ENCODE peak calls at places on chromosome 22, in five cellular contexts. One of them, this sample, is unnamed.

GRCh38 chr22:49786976-49787843 is 40.5 kb downstream of the BRD1 start:
- DNase-seq in HCT116: no peak
- DNase-seq in body of pancreas: no peak
- DNase-seq in breast epithelium: no peak
- DNase-seq in cardiac fibroblast: no peak
- DNase-seq in this sample: no peak

GRCh38 chr22:50258361-50259292 is 2.9 kb downstream of the MAPK12 start:
- DNase-seq in HCT116: no peak
- DNase-seq in body of pancreas: no peak
- DNase-seq in breast epithelium: no peak
- DNase-seq in cardiac fibroblast: no peak
- DNase-seq in this sample: no peak

GRCh38 chr22:42697542-42698013 is 23.1 kb downstream of the A4GALT start:
- DNase-seq in HCT116: peak
- DNase-seq in body of pancreas: peak
- DNase-seq in breast epithelium: peak
- DNase-seq in cardiac fibroblast: peak
- DNase-seq in this sample: peak

GRCh38 chr22:41517172-41518047 is 26.9 kb downstream of the POLR3H start:
- DNase-seq in HCT116: no peak
- DNase-seq in body of pancreas: peak
- DNase-seq in breast epithelium: peak
- DNase-seq in cardiac fibroblast: peak
- DNase-seq in this sample: peak

GRCh38 chr22:33569547-33569946 is 350.7 kb downstream of the LARGE1 start:
- DNase-seq in HCT116: no peak
- DNase-seq in body of pancreas: no peak
- DNase-seq in breast epithelium: no peak
- DNase-seq in cardiac fibroblast: no peak
- DNase-seq in this sample: no peak

GRCh38 chr22:42868751-42869251 is 11.7 kb upstream of the ARFGAP3 start:
- DNase-seq in HCT116: no peak
- DNase-seq in body of pancreas: peak
- DNase-seq in breast epithelium: peak
- DNase-seq in cardiac fibroblast: no peak
- DNase-seq in this sample: no peak

GRCh38 chr22:43260346-43260745 is 73.4 kb upstream of the TTLL12 start:
- DNase-seq in HCT116: no peak
- DNase-seq in body of pancreas: no peak
- DNase-seq in breast epithelium: no peak
- DNase-seq in cardiac fibroblast: no peak
- DNase-seq in this sample: no peak

GRCh38 chr22:43731986-43732385 is 80.1 kb downstream of the EFCAB6 start:
- DNase-seq in HCT116: no peak
- DNase-seq in body of pancreas: no peak
- DNase-seq in breast epithelium: no peak
- DNase-seq in cardiac fibroblast: no peak
- DNase-seq in this sample: no peak

GRCh38 chr22:30424471-30425326 is 869 bp upstream of the MTFP1 start:
- DNase-seq in HCT116: no peak
- DNase-seq in body of pancreas: no peak
- DNase-seq in breast epithelium: no peak
- DNase-seq in cardiac fibroblast: peak
- DNase-seq in this sample: peak

GRCh38 chr22:43537019-43537585 is 125.3 kb downstream of the MPPED1 start:
- DNase-seq in HCT116: no peak
- DNase-seq in body of pancreas: no peak
- DNase-seq in breast epithelium: no peak
- DNase-seq in cardiac fibroblast: no peak
- DNase-seq in this sample: no peak

GRCh38 chr22:48927591-48927990 is 900.1 kb downstream of the BRD1 start:
- DNase-seq in HCT116: no peak
- DNase-seq in body of pancreas: no peak
- DNase-seq in breast epithelium: no peak
- DNase-seq in cardiac fibroblast: no peak
- DNase-seq in this sample: no peak

GRCh38 chr22:20803696-20804324 is 29.9 kb downstream of the SERPIND1 start:
- DNase-seq in HCT116: peak
- DNase-seq in body of pancreas: peak
- DNase-seq in breast epithelium: no peak
- DNase-seq in cardiac fibroblast: peak
- DNase-seq in this sample: peak

GRCh38 chr22:29912605-29913398 is 29.8 kb downstream of the MTMR3 start:
- DNase-seq in HCT116: no peak
- DNase-seq in body of pancreas: no peak
- DNase-seq in breast epithelium: no peak
- DNase-seq in cardiac fibroblast: peak
- DNase-seq in this sample: peak

GRCh38 chr22:40560551-40560950 is 76.0 kb downstream of the MRTFA start:
- DNase-seq in HCT116: no peak
- DNase-seq in body of pancreas: no peak
- DNase-seq in breast epithelium: no peak
- DNase-seq in cardiac fibroblast: peak
- DNase-seq in this sample: peak

GRCh38 chr22:32354360-32355351 is 3.0 kb upstream of the RFPL3 start:
- DNase-seq in HCT116: peak
- DNase-seq in body of pancreas: no peak
- DNase-seq in breast epithelium: no peak
- DNase-seq in cardiac fibroblast: peak
- DNase-seq in this sample: peak

GRCh38 chr22:41992496-41992895 is 6.1 kb upstream of the WBP2NL start:
- DNase-seq in HCT116: no peak
- DNase-seq in body of pancreas: no peak
- DNase-seq in breast epithelium: no peak
- DNase-seq in cardiac fibroblast: no peak
- DNase-seq in this sample: no peak

GRCh38 chr22:20581503-20582170 is 74.2 kb downstream of the MED15 start:
- DNase-seq in HCT116: no peak
- DNase-seq in body of pancreas: no peak
- DNase-seq in breast epithelium: no peak
- DNase-seq in cardiac fibroblast: no peak
- DNase-seq in this sample: no peak

GRCh38 chr22:41603873-41604332 is 14.3 kb upstream of the PMM1 start:
- DNase-seq in HCT116: no peak
- DNase-seq in body of pancreas: no peak
- DNase-seq in breast epithelium: no peak
- DNase-seq in cardiac fibroblast: no peak
- DNase-seq in this sample: no peak

GRCh38 chr22:47784991-47785390 is 1022.5 kb downstream of the TBC1D22A start:
- DNase-seq in HCT116: no peak
- DNase-seq in body of pancreas: no peak
- DNase-seq in breast epithelium: no peak
- DNase-seq in cardiac fibroblast: no peak
- DNase-seq in this sample: no peak

GRCh38 chr22:17346578-17346977 is 22.7 kb upstream of the CECR2 start:
- DNase-seq in HCT116: no peak
- DNase-seq in body of pancreas: no peak
- DNase-seq in breast epithelium: no peak
- DNase-seq in cardiac fibroblast: peak
- DNase-seq in this sample: no peak

GRCh38 chr22:32862936-32863661 is 61.6 kb downstream of the TIMP3 start:
- DNase-seq in HCT116: no peak
- DNase-seq in body of pancreas: no peak
- DNase-seq in breast epithelium: no peak
- DNase-seq in cardiac fibroblast: no peak
- DNase-seq in this sample: no peak

GRCh38 chr22:21082248-21082647 is 36.5 kb downstream of the LRRC74B start:
- DNase-seq in HCT116: no peak
- DNase-seq in body of pancreas: no peak
- DNase-seq in breast epithelium: no peak
- DNase-seq in cardiac fibroblast: no peak
- DNase-seq in this sample: no peak

GRCh38 chr22:42283288-42284229 is 13.1 kb upstream of the TCF20 start:
- DNase-seq in HCT116: no peak
- DNase-seq in body of pancreas: no peak
- DNase-seq in breast epithelium: no peak
- DNase-seq in cardiac fibroblast: no peak
- DNase-seq in this sample: no peak

GRCh38 chr22:40519284-40519947 is 117.1 kb downstream of the MRTFA start:
- DNase-seq in HCT116: no peak
- DNase-seq in body of pancreas: no peak
- DNase-seq in breast epithelium: no peak
- DNase-seq in cardiac fibroblast: no peak
- DNase-seq in this sample: no peak

GRCh38 chr22:21816787-21817496 is 50.5 kb downstream of the MAPK1 start:
- DNase-seq in HCT116: no peak
- DNase-seq in body of pancreas: peak
- DNase-seq in breast epithelium: no peak
- DNase-seq in cardiac fibroblast: peak
- DNase-seq in this sample: peak

GRCh38 chr22:21044931-21045584 is 688 bp upstream of the LRRC74B start:
- DNase-seq in HCT116: no peak
- DNase-seq in body of pancreas: peak
- DNase-seq in breast epithelium: no peak
- DNase-seq in cardiac fibroblast: peak
- DNase-seq in this sample: peak

GRCh38 chr22:35313311-35314121 is 13.8 kb downstream of the TOM1 start:
- DNase-seq in HCT116: no peak
- DNase-seq in body of pancreas: peak
- DNase-seq in breast epithelium: peak
- DNase-seq in cardiac fibroblast: peak
- DNase-seq in this sample: peak

GRCh38 chr22:48140261-48140660 is 1377.8 kb downstream of the TBC1D22A start:
- DNase-seq in HCT116: no peak
- DNase-seq in body of pancreas: no peak
- DNase-seq in breast epithelium: no peak
- DNase-seq in cardiac fibroblast: no peak
- DNase-seq in this sample: no peak

GRCh38 chr22:49735411-49736311 is 92.0 kb downstream of the BRD1 start:
- DNase-seq in HCT116: no peak
- DNase-seq in body of pancreas: no peak
- DNase-seq in breast epithelium: no peak
- DNase-seq in cardiac fibroblast: no peak
- DNase-seq in this sample: no peak

GRCh38 chr22:49701380-49702067 is 126.1 kb downstream of the BRD1 start:
- DNase-seq in HCT116: no peak
- DNase-seq in body of pancreas: no peak
- DNase-seq in breast epithelium: no peak
- DNase-seq in cardiac fibroblast: no peak
- DNase-seq in this sample: no peak

DNA sequence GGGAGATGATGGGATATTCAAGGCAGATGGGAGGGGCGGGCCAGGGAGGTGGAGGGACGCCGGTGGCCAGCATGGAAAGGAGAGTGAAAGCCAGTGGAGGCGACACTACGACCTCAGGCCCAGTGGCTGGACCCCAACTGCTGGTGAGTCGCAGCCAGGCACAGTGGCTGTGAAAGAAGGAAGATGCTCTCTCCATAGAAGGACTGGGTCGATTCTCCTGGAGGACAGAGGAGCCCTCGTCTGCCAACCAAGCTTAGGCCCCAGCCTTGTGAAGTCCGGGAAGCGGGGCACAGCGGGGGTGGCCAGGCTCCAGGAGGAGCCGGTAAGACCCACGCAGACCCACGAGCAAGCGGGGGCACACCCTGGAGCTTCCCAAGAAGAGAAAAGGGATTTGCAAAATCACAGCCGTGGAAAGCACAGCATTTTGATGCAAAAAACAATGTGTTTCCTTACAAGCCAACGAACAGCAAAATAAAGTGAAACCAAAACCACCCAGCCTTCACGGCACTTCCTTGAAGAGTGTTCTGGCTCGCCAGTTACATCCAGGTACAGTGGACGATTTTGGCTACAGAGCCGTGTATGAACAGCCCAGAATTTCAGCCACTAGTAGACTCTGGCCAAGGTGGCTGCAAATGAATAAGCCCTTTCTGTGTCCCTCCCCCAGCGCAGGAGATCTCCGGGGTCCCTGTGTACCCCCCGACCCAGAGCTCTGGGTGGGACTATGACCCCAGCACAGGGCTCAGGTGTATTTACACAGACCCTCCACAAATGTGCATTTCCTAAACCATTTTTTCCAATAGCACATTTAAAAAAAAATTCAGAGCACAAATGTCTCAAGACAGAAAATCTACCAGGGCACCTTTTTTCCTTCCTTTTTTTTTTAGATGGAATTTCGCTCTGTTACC is 96.9 kb downstream of the TRMU start:
- DNase-seq in HCT116: no peak
- DNase-seq in body of pancreas: no peak
- DNase-seq in breast epithelium: no peak
- DNase-seq in cardiac fibroblast: no peak
- DNase-seq in this sample: no peak
- H3K4me3 ChIP-seq in HCT116: no peak
- H3K4me3 ChIP-seq in body of pancreas: no peak
- H3K4me3 ChIP-seq in breast epithelium: peak
- H3K4me3 ChIP-seq in cardiac fibroblast: no peak
- H3K4me3 ChIP-seq in this sample: no peak

DNA sequence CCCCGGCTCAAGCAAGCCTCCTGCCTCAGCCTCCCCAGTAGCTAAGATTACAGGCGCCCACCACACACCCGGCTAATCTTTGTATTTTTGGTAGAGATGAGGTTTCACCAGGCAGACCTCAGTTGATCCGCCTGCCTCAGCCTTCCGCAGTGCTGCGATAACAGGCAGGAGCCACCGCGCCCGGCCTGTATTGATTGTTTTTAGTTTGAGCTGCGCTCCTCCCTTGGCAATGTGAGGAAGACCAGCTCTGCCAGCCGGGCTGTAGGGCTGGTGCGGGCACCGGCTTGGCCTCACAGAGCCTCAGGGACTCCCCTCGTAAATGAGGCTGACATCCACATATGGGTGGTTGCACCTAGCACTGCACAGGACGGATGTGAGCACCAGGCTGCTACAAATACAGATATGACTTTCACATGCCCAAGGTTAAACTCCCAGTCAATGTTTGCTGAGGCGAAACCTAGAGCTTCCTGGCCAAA is 7.5 kb upstream of the SLC2A11 start:
- DNase-seq in HCT116: no peak
- DNase-seq in body of pancreas: peak
- DNase-seq in breast epithelium: no peak
- DNase-seq in cardiac fibroblast: no peak
- DNase-seq in this sample: no peak
- H3K4me3 ChIP-seq in HCT116: no peak
- H3K4me3 ChIP-seq in body of pancreas: no peak
- H3K4me3 ChIP-seq in breast epithelium: no peak
- H3K4me3 ChIP-seq in cardiac fibroblast: no peak
- H3K4me3 ChIP-seq in this sample: no peak

GRCh38 chr22:28091486-28091885 is 172.4 kb upstream of the PITPNB start:
- DNase-seq in HCT116: no peak
- DNase-seq in body of pancreas: no peak
- DNase-seq in breast epithelium: no peak
- DNase-seq in cardiac fibroblast: no peak
- DNase-seq in this sample: no peak

DNA sequence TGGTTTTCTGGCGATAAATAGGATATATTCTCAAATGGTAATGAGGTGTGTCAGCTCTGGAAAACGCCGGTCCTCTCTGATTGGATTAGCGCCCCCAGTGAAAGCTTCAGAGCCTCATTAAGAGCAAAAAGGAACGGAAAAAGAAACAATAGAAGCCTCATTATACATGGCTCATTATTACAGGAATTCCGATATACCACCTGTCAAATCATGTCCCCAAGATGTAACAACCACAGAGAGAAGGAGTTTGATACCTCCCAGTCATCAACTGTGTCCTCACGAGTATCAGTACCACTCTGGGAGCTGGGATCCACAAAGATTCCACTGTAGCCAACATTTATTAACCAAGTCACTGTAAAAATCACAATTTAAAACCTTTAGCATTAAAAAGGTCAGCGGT is 175.8 kb upstream of the PITPNB start:
- DNase-seq in HCT116: no peak
- DNase-seq in body of pancreas: no peak
- DNase-seq in breast epithelium: no peak
- DNase-seq in cardiac fibroblast: no peak
- DNase-seq in this sample: no peak
- H3K4me3 ChIP-seq in HCT116: no peak
- H3K4me3 ChIP-seq in body of pancreas: no peak
- H3K4me3 ChIP-seq in breast epithelium: no peak
- H3K4me3 ChIP-seq in cardiac fibroblast: no peak
- H3K4me3 ChIP-seq in this sample: no peak

GRCh38 chr22:37079668-37080171 is 28.2 kb downstream of the KCTD17 start:
- DNase-seq in HCT116: no peak
- DNase-seq in body of pancreas: peak
- DNase-seq in breast epithelium: no peak
- DNase-seq in cardiac fibroblast: peak
- DNase-seq in this sample: peak
- H3K4me3 ChIP-seq in HCT116: no peak
- H3K4me3 ChIP-seq in body of pancreas: no peak
- H3K4me3 ChIP-seq in breast epithelium: no peak
- H3K4me3 ChIP-seq in cardiac fibroblast: no peak
- H3K4me3 ChIP-seq in this sample: no peak

This sample was measured in brain microvascular endothelial cell.